ENCODE peak calls at places on chromosomes 6 and 20, in nine cellular contexts. S is PC-3; F is HL-60; T is uterus; M is psoas muscle; A is left ventricle myocardium inferior; D is endothelial cell; U is CD8-positive, alpha-beta T cell; L is tibial nerve. P is an unnamed sample.

GRCh38 chr6:87741001-87741650 is 39.1 kb upstream of the AKIRIN2 start:
- DNase-seq in S (no peak), F (no peak), T (no peak), M (no peak), A (no peak), D (no peak), U (no peak), L (no peak), P (no peak)

GRCh38 chr6:85483041-85483700 is 33.3 kb downstream of the NT5E start:
- DNase-seq in S (peak), F (peak), T (peak), M (peak), A (peak), D (peak), U (peak), L (peak), P (peak)

GRCh38 chr6:131980791-131981623 is 29.8 kb upstream of the CCN2 start:
- DNase-seq in S (peak), F (no peak), T (no peak), M (no peak), A (no peak), D (no peak), U (no peak), L (no peak), P (no peak)

GRCh38 chr6:15036690-15037245 is 209.1 kb upstream of the JARID2 start:
- DNase-seq in S (no peak), F (no peak), T (peak), M (peak), A (peak), D (no peak), U (no peak), L (no peak), P (peak)

GRCh38 chr6:53107091-53107490 is 41.5 kb downstream of the GCM1 start:
- DNase-seq in S (peak), F (no peak), T (no peak), M (no peak), A (no peak), D (no peak), U (no peak), L (no peak), P (no peak)

GRCh38 chr6:91081452-91082067 is 494.7 kb upstream of the MAP3K7 start:
- DNase-seq in S (peak), F (peak), T (no peak), M (no peak), A (no peak), D (peak), U (no peak), L (peak), P (peak)

GRCh38 chr6:89952696-89953095 is 58.4 kb downstream of the GJA10 start:
- DNase-seq in S (peak), F (peak), T (no peak), M (no peak), A (no peak), D (no peak), U (peak), L (no peak), P (no peak)

GRCh38 chr6:125821825-125822281 is 31.1 kb downstream of the NCOA7 start:
- DNase-seq in S (no peak), F (no peak), T (no peak), M (no peak), A (no peak), D (no peak), U (no peak), L (no peak), P (no peak)

GRCh38 chr6:112563368-112563767 is 216.2 kb downstream of the RFPL4B start:
- DNase-seq in S (peak), F (no peak), T (no peak), M (no peak), A (no peak), D (no peak), U (no peak), L (no peak), P (peak)

GRCh38 chr6:152821525-152821924 is 70.9 kb downstream of the VIP start:
- DNase-seq in S (no peak), F (no peak), T (no peak), M (no peak), A (no peak), D (no peak), U (no peak), L (no peak), P (no peak)

GRCh38 chr6:5294392-5295211 is 33.3 kb downstream of the FARS2 start:
- DNase-seq in S (no peak), F (peak), T (no peak), M (no peak), A (no peak), D (no peak), U (no peak), L (no peak), P (no peak)

GRCh38 chr20:43571771-43572170 is 12.9 kb downstream of the SGK2 start:
- DNase-seq in S (no peak), F (no peak), T (no peak), M (no peak), A (no peak), D (no peak), U (no peak), L (no peak), P (no peak)

GRCh38 chr6:28988536-28989415 is 16.3 kb downstream of the ZNF311 start:
- DNase-seq in S (no peak), F (peak), T (peak), M (peak), A (peak), D (peak), U (peak), L (peak), P (peak)

GRCh38 chr6:72758901-72759300 is 137.0 kb downstream of the KCNQ5 start:
- DNase-seq in S (no peak), F (no peak), T (no peak), M (no peak), A (no peak), D (no peak), U (no peak), L (no peak), P (no peak)
- TF ChIP-seq CTCF in S (no peak), F (no peak), T (no peak), M (no peak), A (no peak), D (no peak), U (no peak), L (no peak), P (no peak)

GRCh38 chr6:118693562-118693961 is 42.2 kb upstream of the CEP85L start:
- DNase-seq in S (no peak), F (no peak), T (no peak), M (no peak), A (no peak), D (no peak), U (no peak), L (no peak), P (no peak)

GRCh38 chr6:118696262-118696661 is 44.9 kb upstream of the CEP85L start:
- DNase-seq in S (no peak), F (no peak), T (no peak), M (no peak), A (no peak), D (no peak), U (no peak), L (no peak), P (no peak)

GRCh38 chr6:118697554-118697953 is 46.2 kb upstream of the CEP85L start:
- DNase-seq in S (peak), F (no peak), T (no peak), M (no peak), A (no peak), D (no peak), U (no peak), L (no peak), P (no peak)
- TF ChIP-seq CTCF in S (no peak), F (no peak), T (no peak), M (peak), A (no peak), D (no peak), U (no peak), L (no peak), P (no peak)

DNA sequence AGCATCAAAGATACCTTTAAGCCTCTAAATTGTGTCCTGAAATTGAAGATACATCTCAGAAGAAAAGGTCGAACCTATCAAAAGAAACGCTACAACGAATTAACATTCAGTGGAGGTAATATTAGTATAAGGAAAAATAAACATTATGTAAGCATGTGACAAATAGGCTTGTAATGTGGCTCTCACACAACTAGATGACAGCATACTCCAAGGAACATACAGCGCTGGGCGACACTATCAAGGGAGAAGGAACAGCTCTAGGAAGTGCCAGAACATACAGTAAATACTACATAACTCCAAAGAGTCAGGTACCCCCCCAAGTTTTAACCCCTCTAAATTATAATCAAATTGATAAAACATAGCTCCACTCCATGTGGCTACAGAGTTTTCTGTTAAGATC is 103.5 kb downstream of the LAMP5 start:
- DNase-seq in S (peak), F (no peak), T (no peak), M (no peak), A (no peak), D (peak), U (no peak), L (no peak), P (peak)
- TF ChIP-seq CTCF in S (peak), F (peak), T (no peak), M (no peak), A (peak), D (no peak), U (no peak), L (no peak), P (peak)

GRCh38 chr6:21360353-21360752 is 233.2 kb upstream of the SOX4 start:
- DNase-seq in S (peak), F (no peak), T (no peak), M (no peak), A (no peak), D (no peak), U (no peak), L (no peak), P (no peak)
- TF ChIP-seq CTCF in S (peak), F (no peak), T (no peak), M (no peak), A (no peak), D (no peak), U (no peak), L (no peak), P (no peak)

GRCh38 chr6:81093046-81093445 is 659.4 kb downstream of the TENT5A start:
- DNase-seq in S (no peak), F (no peak), T (no peak), M (no peak), A (no peak), D (no peak), U (no peak), L (no peak), P (no peak)

DNA sequence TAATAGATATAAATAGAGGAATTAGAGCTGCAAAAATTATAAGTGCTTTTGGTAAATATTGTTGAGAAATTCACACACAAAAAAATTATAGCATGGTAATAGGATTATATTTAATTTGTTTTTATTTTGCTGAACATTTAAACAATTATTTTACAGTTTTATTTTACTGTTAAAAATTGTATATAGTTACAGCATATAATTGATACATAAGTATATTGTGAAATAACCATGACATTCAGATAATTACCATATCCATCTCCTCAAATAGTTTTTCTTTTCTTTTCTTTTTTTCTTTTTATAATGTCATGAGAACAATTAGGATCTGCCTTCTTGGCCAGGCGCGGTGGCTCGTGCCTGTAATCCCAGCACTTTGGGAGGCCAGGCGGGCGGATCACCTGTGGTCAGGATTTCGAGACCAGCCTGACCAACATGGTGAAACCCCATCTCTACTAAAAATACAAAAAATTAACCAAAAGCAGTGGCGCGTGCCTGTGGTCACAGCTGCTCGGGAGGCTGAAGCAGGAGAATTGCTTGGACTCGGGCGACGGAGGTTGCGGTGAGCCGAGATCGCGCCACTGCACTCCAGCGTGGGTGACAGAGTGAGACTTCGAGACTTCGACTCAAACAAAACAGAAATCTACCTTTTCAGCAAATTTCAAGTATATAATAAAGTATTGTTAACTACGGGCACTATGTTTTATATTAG is 654.2 kb downstream of the TENT5A start:
- DNase-seq in S (no peak), F (no peak), T (no peak), M (no peak), A (no peak), D (no peak), U (no peak), L (no peak), P (no peak)
- TF ChIP-seq CTCF in S (no peak), F (no peak), T (no peak), M (no peak), A (no peak), D (no peak), U (no peak), L (no peak), P (no peak)

GRCh38 chr20:23606652-23607049 is 934 bp upstream of the CST9 start:
- DNase-seq in S (peak), F (peak), T (peak), M (peak), A (peak), D (peak), U (peak), L (peak), P (peak)
- TF ChIP-seq CTCF in S (peak), F (peak), T (peak), M (peak), A (peak), D (peak), U (peak), L (peak), P (peak)

GRCh38 chr20:53957421-53958172 is 112.8 kb downstream of the BCAS1 start:
- DNase-seq in S (peak), F (no peak), T (no peak), M (no peak), A (no peak), D (no peak), U (no peak), L (no peak), P (no peak)
- TF ChIP-seq CTCF in S (peak), F (no peak), T (no peak), M (no peak), A (no peak), D (no peak), U (no peak), L (no peak), P (no peak)

DNA sequence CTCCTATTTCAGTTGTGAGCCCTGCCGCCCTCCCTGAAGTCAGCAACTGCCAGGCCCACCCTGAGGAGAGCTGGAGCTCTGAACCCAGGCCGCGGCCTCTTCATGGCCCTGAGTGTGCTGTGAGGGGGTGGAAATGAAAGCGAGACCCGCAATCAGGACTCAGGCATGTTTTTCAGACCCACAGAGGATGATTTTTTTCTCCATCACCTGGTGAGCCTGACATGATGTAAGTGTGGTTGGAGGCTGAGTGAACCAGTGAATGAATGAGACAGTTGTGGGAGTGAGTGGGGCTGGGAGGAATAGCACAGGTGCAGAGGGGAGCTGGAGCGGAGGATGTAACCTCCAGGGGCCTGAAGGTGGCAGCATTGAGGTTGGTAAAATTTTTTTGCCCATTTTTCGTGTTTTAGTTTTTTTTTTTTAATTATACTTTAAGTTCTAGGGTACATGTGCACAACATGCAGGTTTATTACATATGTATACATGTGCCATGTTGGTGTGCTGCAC is 18.3 kb downstream of the RAET1L start:
- DNase-seq in S (peak), F (no peak), T (no peak), M (no peak), A (no peak), D (no peak), U (peak), L (no peak), P (peak)
- TF ChIP-seq CTCF in S (peak), F (peak), T (no peak), M (peak), A (peak), D (peak), U (peak), L (peak), P (peak)

GRCh38 chr20:49446080-49446479 is 36.4 kb downstream of the KCNB1 start:
- DNase-seq in S (no peak), F (no peak), T (no peak), M (no peak), A (no peak), D (no peak), U (no peak), L (no peak), P (no peak)

GRCh38 chr20:49447946-49448809 is 34.3 kb downstream of the KCNB1 start:
- DNase-seq in S (no peak), F (no peak), T (peak), M (peak), A (peak), D (no peak), U (no peak), L (peak), P (no peak)

GRCh38 chr20:49447364-49447763 is 35.1 kb downstream of the KCNB1 start:
- DNase-seq in S (no peak), F (no peak), T (no peak), M (no peak), A (no peak), D (no peak), U (no peak), L (no peak), P (no peak)

GRCh38 chr20:49445176-49445575 is 37.3 kb downstream of the KCNB1 start:
- DNase-seq in S (peak), F (no peak), T (no peak), M (no peak), A (no peak), D (peak), U (no peak), L (no peak), P (no peak)

DNA sequence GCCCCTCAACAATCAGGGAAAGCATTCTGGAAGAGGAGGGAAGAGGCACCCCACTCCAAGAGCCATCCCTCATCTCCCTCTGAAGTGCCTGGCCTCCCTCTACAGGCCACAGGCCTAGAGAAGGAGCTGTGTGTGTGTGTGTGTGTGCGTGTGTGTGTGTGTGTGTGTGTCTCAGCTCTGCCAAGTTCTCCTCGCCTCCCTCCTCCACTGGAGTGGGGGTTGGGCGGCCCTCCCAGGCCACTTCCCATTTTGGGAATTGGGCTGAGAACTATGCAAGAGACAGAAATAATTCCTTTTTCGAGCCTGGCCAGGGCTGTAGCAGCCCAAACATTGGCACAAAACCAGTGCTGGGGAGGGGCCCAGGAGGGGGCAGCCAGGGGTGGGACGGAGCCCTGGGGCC is 35.7 kb downstream of the KCNB1 start:
- DNase-seq in S (no peak), F (no peak), T (peak), M (peak), A (peak), D (peak), U (no peak), L (peak), P (peak)
- TF ChIP-seq CTCF in S (no peak), F (no peak), T (peak), M (no peak), A (peak), D (no peak), U (no peak), L (no peak), P (no peak)

P was measured in nephron progenitor cell.